ENCODE peak calls at places on chromosomes 2 and 18, in eight cellular contexts. M is stimulated activated CD8-positive, alpha-beta memory T cell treated with anti-CD3 and anti-CD28 coated beads, Interleukin-15, amount 100 ng/mL, for 48 hours; H is HS-5; S is vagina; Q is MG63; E is activated T-cell treated with anti-CD3 and anti-CD28 coated beads, Interleukin-2, amount 50 U/mL, for 24 hours; B is HCEC 1CT; O is A673. X is an unnamed sample.

GRCh38 chr2:99806758-99807157 is 316.9 kb upstream of the REV1 start:
- DNase-seq in M (no peak), H (peak; percentile 93), S (no peak), Q (no peak), E (no peak), B (no peak), O (no peak), X (no peak)

GRCh38 chr18:34649072-34649471 is 61.0 kb upstream of the DTNA start:
- DNase-seq in M (no peak), H (no peak), S (no peak), Q (no peak), E (no peak), B (no peak), O (no peak), X (no peak)

GRCh38 chr18:9631814-9632496 is 17.6 kb upstream of the PPP4R1 start:
- DNase-seq in M (no peak), H (peak; percentile 73), S (no peak), Q (no peak), E (no peak), B (peak; percentile 94), O (peak; percentile 52), X (peak; percentile 72)

GRCh38 chr2:99660616-99661416 is 171.0 kb upstream of the REV1 start:
- DNase-seq in M (no peak), H (no peak), S (no peak), Q (no peak), E (no peak), B (no peak), O (no peak), X (no peak)

GRCh38 chr2:4354678-4355077 is 651.3 kb downstream of the DCDC2C start:
- DNase-seq in M (no peak), H (no peak), S (no peak), Q (peak; percentile 6), E (no peak), B (no peak), O (peak; percentile 34), X (no peak)

GRCh38 chr2:29479566-29479965 is 364.4 kb downstream of the CLIP4 start:
- DNase-seq in M (no peak), H (no peak), S (no peak), Q (no peak), E (no peak), B (no peak), O (no peak), X (no peak)

GRCh38 chr2:178419123-178419522 is 31.9 kb downstream of the PRKRA start:
- DNase-seq in M (no peak), H (no peak), S (no peak), Q (no peak), E (no peak), B (peak; percentile 35), O (peak; percentile 25), X (no peak)

GRCh38 chr2:86027913-86028762 is 77.5 kb downstream of the POLR1A start:
- DNase-seq in M (no peak), H (no peak), S (no peak), Q (no peak), E (no peak), B (no peak), O (no peak), X (no peak)

GRCh38 chr2:70827388-70827787 is 7.0 kb upstream of the CLEC4F start:
- DNase-seq in M (no peak), H (no peak), S (peak; percentile 52), Q (no peak), E (no peak), B (no peak), O (no peak), X (no peak)

GRCh38 chr18:68177807-68178702 is 536.9 kb downstream of the TMX3 start:
- DNase-seq in M (no peak), H (peak; percentile 70), S (no peak), Q (peak; percentile 23), E (no peak), B (peak; percentile 96), O (peak; percentile 29), X (peak; percentile 77)

GRCh38 chr2:46831869-46832265 is 83.7 kb downstream of the MCFD2 start:
- DNase-seq in M (no peak), H (no peak), S (no peak), Q (no peak), E (no peak), B (no peak), O (no peak), X (no peak)

GRCh38 chr18:13500227-13500865 is 226.0 kb downstream of the FAM210A start:
- DNase-seq in M (no peak), H (peak; percentile 1), S (no peak), Q (peak; percentile 30), E (no peak), B (no peak), O (peak; percentile 53), X (peak; percentile 64)

GRCh38 chr2:221124542-221125235 is 447.4 kb downstream of the EPHA4 start:
- DNase-seq in M (no peak), H (no peak), S (no peak), Q (peak; percentile 39), E (no peak), B (no peak), O (peak; percentile 88), X (peak; percentile 84)

GRCh38 chr2:149027602-149028250 is 10.8 kb upstream of the LYPD6B start:
- DNase-seq in M (no peak), H (no peak), S (no peak), Q (no peak), E (no peak), B (no peak), O (no peak), X (peak; percentile 95)

GRCh38 chr18:24679062-24679461 is 218.6 kb downstream of the HRH4 start:
- DNase-seq in M (no peak), H (no peak), S (no peak), Q (no peak), E (no peak), B (no peak), O (no peak), X (no peak)

GRCh38 chr2:3311601-3312000 is 66.0 kb downstream of the EIPR1 start:
- DNase-seq in M (no peak), H (no peak), S (no peak), Q (no peak), E (no peak), B (no peak), O (no peak), X (no peak)

GRCh38 chr2:230234845-230235244 is 9.3 kb downstream of the SP140 start:
- DNase-seq in M (no peak), H (no peak), S (no peak), Q (no peak), E (no peak), B (no peak), O (no peak), X (no peak)

GRCh38 chr2:45936623-45936979 is 285.1 kb downstream of the PRKCE start:
- DNase-seq in M (no peak), H (no peak), S (no peak), Q (no peak), E (no peak), B (no peak), O (no peak), X (no peak)

GRCh38 chr2:68907232-68907922 is 36.2 kb upstream of the BMP10 start:
- DNase-seq in M (no peak), H (no peak), S (no peak), Q (no peak), E (no peak), B (no peak), O (no peak), X (no peak)

GRCh38 chr18:43888601-43889000 is 611.3 kb upstream of the SYT4 start:
- DNase-seq in M (no peak), H (no peak), S (no peak), Q (no peak), E (no peak), B (no peak), O (no peak), X (no peak)